ENCODE peak calls at places on chromosomes 11 and 22, in five cellular contexts. W is brain microvascular endothelial cell, O is IMR-90, U is DMS153, J is NCI-H1105 treated with DMSO at 0.1 percent for 48 hours. K is an unnamed sample.

GRCh38 chr22:23833911-23834317 is 4.9 kb downstream of the DERL3 start:
- DNase-seq in W (no peak), O (no peak), U (no peak), J (no peak), K (no peak)

GRCh38 chr22:31818481-31819392 is 64.9 kb downstream of the DEPDC5 start:
- DNase-seq in W (peak; percentile 43), O (peak; percentile 48), U (no peak), J (no peak), K (no peak)

GRCh38 chr11:96061730-96062524 is 138.0 kb upstream of the MTMR2 start:
- DNase-seq in W (no peak), O (peak; percentile 51), U (no peak), J (no peak), K (peak; percentile 60)

GRCh38 chr22:28381427-28382167 is 298.0 kb downstream of the TTC28 start:
- DNase-seq in W (no peak), O (peak; percentile 65), U (no peak), J (no peak), K (peak; percentile 3)

GRCh38 chr22:37533995-37534394 is 14.8 kb upstream of the CARD10 start:
- DNase-seq in W (peak; percentile 74), O (peak; percentile 88), U (peak; percentile 32), J (peak; percentile 3), K (peak; percentile 60)

GRCh38 chr11:44670814-44671213 is 55.9 kb upstream of the TSPAN18 start:
- DNase-seq in W (no peak), O (no peak), U (no peak), J (no peak), K (no peak)

GRCh38 chr11:114075891-114076441 is 16.5 kb downstream of the ZBTB16 start:
- DNase-seq in W (peak; percentile 44), O (peak; percentile 24), U (no peak), J (no peak), K (no peak)

GRCh38 chr22:39514373-39514973 is 5.9 kb upstream of the ATF4 start:
- DNase-seq in W (peak; percentile 57), O (peak; percentile 34), U (no peak), J (no peak), K (no peak)

GRCh38 chr11:86182976-86183584 is 61.5 kb upstream of the EED start:
- DNase-seq in W (no peak), O (peak; percentile 35), U (no peak), J (no peak), K (peak; percentile 33)

GRCh38 chr11:130765369-130765768 is 150.9 kb downstream of the SNX19 start:
- DNase-seq in W (no peak), O (no peak), U (no peak), J (no peak), K (no peak)

GRCh38 chr22:37792494-37792893 is 15.2 kb upstream of the GCAT start:
- DNase-seq in W (no peak), O (no peak), U (no peak), J (no peak), K (no peak)

GRCh38 chr11:58616594-58616993 is 5.9 kb upstream of the CNTF start:
- DNase-seq in W (peak; percentile 87), O (peak; percentile 95), U (no peak), J (no peak), K (peak; percentile 88)

GRCh38 chr22:42933783-42934144 is 76.7 kb upstream of the ARFGAP3 start:
- DNase-seq in W (peak; percentile 93), O (peak; percentile 97), U (no peak), J (no peak), K (peak; percentile 56)

GRCh38 chr22:39920134-39920743 is 19.4 kb downstream of the GRAP2 start:
- DNase-seq in W (no peak), O (no peak), U (no peak), J (no peak), K (no peak)

GRCh38 chr22:40213478-40213877 is 35.8 kb downstream of the TNRC6B start:
- DNase-seq in W (no peak), O (no peak), U (no peak), J (no peak), K (no peak)

GRCh38 chr11:67268036-67268683 is 1.9 kb downstream of the GRK2 start:
- DNase-seq in W (no peak), O (no peak), U (no peak), J (no peak), K (no peak)